ENCODE peak calls at places on chromosome 1, in ten cellular contexts. G is CD8-positive, alpha-beta T cell; X is pancreas; N is upper lobe of right lung; L is lower lobe of right lung; U is mammary epithelial cell; J is ovary; A is mesenchymal stem cell; P is upper lobe of left lung; V is trophoblast cell. Y is an unnamed sample.
A peak's percentile ranks its signal among the peaks of the same experiment; 100 is the strongest.

GRCh38 chr1:37692834-37693175 is 489 bp downstream of the CDCA8 start:
- DNase-seq in X (no peak), N (no peak), L (no peak), P (no peak), G (no peak), J (no peak), U (no peak), A (no peak), V (no peak), Y (no peak)

GRCh38 chr1:21668232-21669032 is 725 bp downstream of the RAP1GAP start:
- DNase-seq in G (no peak), A (no peak), U (no peak), L (no peak), P (no peak), N (no peak), X (peak; percentile 68), J (no peak), V (no peak), Y (no peak)

GRCh38 chr1:67043366-67043765 is 10.6 kb downstream of the SLC35D1 start:
- DNase-seq in A (no peak), X (no peak), P (no peak), G (no peak), J (no peak), N (no peak), V (no peak), L (no peak), U (no peak), Y (no peak)

GRCh38 chr1:188904201-188904600 is 1573.5 kb downstream of the BRINP3 start:
- DNase-seq in P (no peak), V (peak; percentile 82), G (no peak), U (no peak), N (no peak), J (no peak), L (no peak), X (no peak), A (peak; percentile 2), Y (no peak)

GRCh38 chr1:41795205-41795762 is 123.4 kb downstream of the HIVEP3 start:
- DNase-seq in J (no peak), P (no peak), U (peak; percentile 43), A (peak; percentile 44), N (no peak), V (peak; percentile 38), X (no peak), G (no peak), L (no peak), Y (no peak)

GRCh38 chr1:193408782-193409293 is 222.4 kb upstream of the B3GALT2 start:
- DNase-seq in P (peak; percentile 53), G (no peak), A (peak; percentile 90), N (peak; percentile 77), J (peak; percentile 93), X (peak; percentile 89), U (peak; percentile 51), V (peak; percentile 92), L (peak; percentile 66), Y (no peak)

GRCh38 chr1:3315991-3316943 is 138.2 kb upstream of the ARHGEF16 start:
- DNase-seq in V (no peak), P (no peak), A (no peak), N (no peak), X (no peak), J (no peak), L (no peak), G (no peak), U (no peak), Y (no peak)

GRCh38 chr1:81559662-81560350 is 240.9 kb upstream of the ADGRL2 start:
- DNase-seq in V (no peak), N (no peak), G (no peak), X (no peak), J (no peak), L (no peak), U (no peak), P (no peak), A (no peak), Y (no peak)

GRCh38 chr1:43441894-43442632 is 11.7 kb downstream of the HYI start:
- DNase-seq in N (no peak), A (no peak), P (peak; percentile 17), U (no peak), L (no peak), V (no peak), J (peak; percentile 20), X (no peak), G (no peak), Y (no peak)

GRCh38 chr1:167263784-167264464 is 43.2 kb downstream of the POU2F1 start:
- DNase-seq in L (no peak), G (no peak), J (no peak), U (no peak), A (no peak), P (no peak), V (no peak), X (no peak), N (no peak), Y (no peak)

GRCh38 chr1:7582439-7582972 is 188.6 kb upstream of the VAMP3 start:
- DNase-seq in J (no peak), V (no peak), U (no peak), A (no peak), N (no peak), L (no peak), X (no peak), G (no peak), P (peak; percentile 15), Y (no peak)
- H3K4me3 ChIP-seq in J (no peak overlapping the region), V (no peak overlapping the region), U (no peak overlapping the region), A (no peak overlapping the region), N (no peak overlapping the region), L (no peak overlapping the region), X (no peak overlapping the region), G (no peak overlapping the region), P (no peak overlapping the region), Y (no peak overlapping the region)

GRCh38 chr1:25586181-25586588 is 30.4 kb upstream of the MAN1C1 start:
- DNase-seq in G (no peak), P (no peak), L (no peak), X (no peak), U (no peak), A (no peak), J (no peak), N (no peak), V (no peak), Y (no peak)
- H3K4me1 ChIP-seq in G (peaks cover 9% of the 10 kb centered on the region), P (peaks cover 33% of the 10 kb centered on the region), L (peaks cover 31% of the 10 kb centered on the region), X (no peaks in the 10 kb centered on the region), U (no peaks in the 10 kb centered on the region), A (peaks cover 2% of the 10 kb centered on the region), J (no peaks in the 10 kb centered on the region), N (peaks cover 14% of the 10 kb centered on the region), V (peaks cover 1% of the 10 kb centered on the region), Y (peaks cover 12% of the 10 kb centered on the region)

DNA sequence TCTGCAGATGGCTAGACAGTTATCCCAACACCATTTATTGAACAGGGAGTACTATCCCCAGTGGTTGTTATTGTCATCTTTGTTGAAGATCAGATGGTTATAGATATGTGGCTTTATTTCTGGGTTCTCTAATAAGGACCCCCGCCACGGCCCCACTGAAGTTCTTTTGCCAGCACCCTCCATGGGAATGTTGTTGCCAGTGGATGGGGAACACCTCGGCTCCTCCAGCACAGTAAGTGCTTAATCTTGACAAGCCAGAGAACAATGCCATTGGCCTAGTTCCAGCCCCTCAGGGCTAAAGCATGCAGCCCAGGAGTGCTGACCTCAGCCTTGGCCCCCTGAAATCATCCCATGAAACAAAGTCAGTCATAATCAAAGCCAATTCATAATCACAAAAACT is 337.6 kb downstream of the AGBL4 start:
- DNase-seq in X (no peak), L (no peak), N (no peak), U (no peak), J (no peak), G (no peak), P (no peak), V (no peak), A (no peak), Y (no peak)
- H3K9me3 ChIP-seq in X (no peaks in the 10 kb centered on the region), L (peaks cover 10% of the 10 kb centered on the region), N (no peaks in the 10 kb centered on the region), U (no peaks in the 10 kb centered on the region), J (no peaks in the 10 kb centered on the region), G (no peaks in the 10 kb centered on the region), P (no peaks in the 10 kb centered on the region), V (peaks cover 4% of the 10 kb centered on the region), A (peaks cover 16% of the 10 kb centered on the region), Y (no peaks in the 10 kb centered on the region)

DNA sequence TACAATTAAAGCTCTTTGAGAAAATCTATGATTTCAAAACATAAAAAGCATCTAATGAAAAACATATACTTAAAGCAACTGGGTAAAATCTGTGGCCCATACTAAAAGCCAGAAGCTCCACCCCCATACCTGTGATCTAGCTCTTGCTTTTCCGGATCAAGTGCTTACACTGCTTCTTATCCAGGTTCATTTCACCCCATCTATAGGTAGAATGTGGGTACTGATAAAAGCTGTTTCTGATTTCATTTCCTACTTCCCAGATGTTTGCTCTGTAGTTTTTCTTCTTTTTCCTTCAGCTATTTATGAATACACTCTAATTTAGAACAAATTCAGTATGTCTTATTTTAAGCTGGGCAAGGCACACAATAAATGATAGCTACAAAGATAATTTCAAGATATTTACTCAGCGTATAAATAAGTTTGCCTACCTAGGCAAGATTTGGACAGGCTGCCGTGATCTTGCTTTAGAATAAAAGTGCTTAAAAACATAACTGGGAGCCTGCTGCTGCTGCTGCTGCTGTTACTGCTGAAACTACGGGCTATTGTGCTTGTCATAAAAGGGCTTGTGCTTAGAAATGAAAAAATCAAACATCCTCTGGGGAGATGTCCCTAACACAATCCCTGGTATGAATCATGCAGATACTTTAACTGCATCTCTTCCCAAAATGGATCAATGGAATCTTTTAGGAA is 2.1 kb downstream of the SIPA1L2 start:
- DNase-seq in G (no peak), U (peak; percentile 67), J (no peak), X (no peak), V (no peak), A (peak; percentile 57), N (no peak), L (no peak), P (no peak), Y (no peak)
- H3K4me3 ChIP-seq in G (no peak overlapping the region), U (no peak overlapping the region), J (no peak overlapping the region), X (no peak overlapping the region), V (no peak overlapping the region), A (peak overlapping the region; percentile 70), N (peak overlapping the region; percentile 81), L (peak overlapping the region; percentile 78), P (peak overlapping the region; percentile 87), Y (peak overlapping the region; percentile 59)

GRCh38 chr1:99766378-99766800 is at the start of gene FRRS1:
- DNase-seq in U (peak; percentile 85), J (peak; percentile 52), P (peak; percentile 85), G (peak; percentile 32), X (peak; percentile 60), L (peak; percentile 52), A (peak; percentile 70), N (peak; percentile 77), V (peak; percentile 97), Y (peak; percentile 87)

GRCh38 chr1:99767996-99768524 is 1.6 kb upstream of the FRRS1 start:
- DNase-seq in G (no peak), J (no peak), N (no peak), L (no peak), A (peak; percentile 3), V (no peak), P (no peak), X (no peak), U (no peak), Y (peak; percentile 59)

GRCh38 chr1:99763956-99764355 is 2.5 kb downstream of the FRRS1 start:
- DNase-seq in L (no peak), U (peak; percentile 60), G (no peak), P (no peak), N (no peak), J (no peak), X (no peak), A (no peak), V (no peak), Y (no peak)

GRCh38 chr1:99764909-99765308 is 1.5 kb downstream of the FRRS1 start:
- DNase-seq in N (no peak), X (no peak), J (no peak), L (no peak), G (no peak), P (no peak), V (no peak), A (no peak), U (no peak), Y (no peak)

GRCh38 chr1:99764439-99764838 is 2.0 kb downstream of the FRRS1 start:
- DNase-seq in X (no peak), L (no peak), N (no peak), V (no peak), J (no peak), P (no peak), U (no peak), G (no peak), A (no peak), Y (no peak)
- H3K4me1 ChIP-seq in X (peaks cover 14% of the 10 kb centered on the region), L (peaks cover 41% of the 10 kb centered on the region), N (peaks cover 5% of the 10 kb centered on the region), V (no peaks in the 10 kb centered on the region), J (peaks cover 8% of the 10 kb centered on the region), P (peaks cover 29% of the 10 kb centered on the region), U (peaks cover 8% of the 10 kb centered on the region), G (peaks cover 6% of the 10 kb centered on the region), A (no peaks in the 10 kb centered on the region), Y (peaks cover 34% of the 10 kb centered on the region)